ENCODE peak calls at places on chromosomes 6 and 20, in seven cellular contexts. O is effector memory CD8-positive, alpha-beta T cell; S is stimulated activated CD8-positive, alpha-beta memory T cell treated with anti-CD3 and anti-CD28 coated beads, Interleukin-7, amount 100 ng/mL, for 48 hours; F is ELR; Y is nucleus accumbens; G is cardiac septum; X is memory B cell. K is an unnamed sample.

GRCh38 chr6:98932424-98932823 is 15.3 kb downstream of the FBXL4 start:
- DNase-seq in O (no peak), S (no peak), F (no peak), Y (no peak), G (no peak), X (no peak), K (no peak)

GRCh38 chr20:14235355-14235754 is 102.1 kb downstream of the FLRT3 start:
- DNase-seq in O (no peak), S (no peak), F (peak), Y (no peak), G (no peak), X (no peak), K (no peak)

GRCh38 chr20:9392892-9393857 is 121.2 kb upstream of the LAMP5 start:
- DNase-seq in O (no peak), S (no peak), F (peak), Y (no peak), G (no peak), X (no peak), K (peak)

GRCh38 chr6:17986656-17987575 is 519 bp downstream of the KIF13A start:
- DNase-seq in O (peak), S (no peak), F (peak), Y (peak), G (peak), X (peak), K (peak)

GRCh38 chr20:36827541-36828279 is 48.2 kb upstream of the TLDC2 start:
- DNase-seq in O (no peak), S (no peak), F (no peak), Y (no peak), G (no peak), X (no peak), K (no peak)

GRCh38 chr6:118387921-118388701 is 160.0 kb upstream of the PLN start:
- DNase-seq in O (no peak), S (no peak), F (peak), Y (no peak), G (no peak), X (no peak), K (no peak)

GRCh38 chr6:164795091-164795490 is 514.3 kb downstream of the C6orf118 start:
- DNase-seq in O (no peak), S (no peak), F (no peak), Y (no peak), G (no peak), X (no peak), K (no peak)

GRCh38 chr6:151067684-151068596 is 171.8 kb upstream of the AKAP12 start:
- DNase-seq in O (no peak), S (no peak), F (peak), Y (peak), G (no peak), X (no peak), K (peak)

GRCh38 chr6:90578894-90579549 is 7.8 kb downstream of the MAP3K7 start:
- DNase-seq in O (no peak), S (no peak), F (no peak), Y (no peak), G (no peak), X (no peak), K (no peak)

GRCh38 chr20:63929071-63929470 is 27.1 kb downstream of the UCKL1 start:
- DNase-seq in O (no peak), S (no peak), F (no peak), Y (no peak), G (no peak), X (no peak), K (no peak)

GRCh38 chr6:107115695-107116327 is 496 bp upstream of the BEND3 start:
- DNase-seq in O (peak), S (no peak), F (peak), Y (no peak), G (peak), X (peak), K (no peak)

GRCh38 chr6:28335040-28335563 is 846 bp downstream of the ZSCAN31 start:
- DNase-seq in O (no peak), S (no peak), F (no peak), Y (no peak), G (no peak), X (no peak), K (no peak)

GRCh38 chr6:54876365-54876764 is 29.8 kb downstream of the FAM83B start:
- DNase-seq in O (no peak), S (no peak), F (no peak), Y (no peak), G (no peak), X (no peak), K (no peak)

GRCh38 chr6:109669811-109670210 is 21.2 kb downstream of the AK9 start:
- DNase-seq in O (no peak), S (no peak), F (no peak), Y (no peak), G (no peak), X (no peak), K (no peak)

GRCh38 chr20:47610247-47610944 is 108.7 kb downstream of the NCOA3 start:
- DNase-seq in O (peak), S (peak), F (peak), Y (no peak), G (no peak), X (no peak), K (peak)

GRCh38 chr6:116840091-116840490 is 11.2 kb upstream of the GPRC6A start:
- DNase-seq in O (no peak), S (no peak), F (peak), Y (no peak), G (no peak), X (no peak), K (no peak)

GRCh38 chr6:144912474-144912873 is 627.3 kb downstream of the UTRN start:
- DNase-seq in O (no peak), S (no peak), F (peak), Y (no peak), G (no peak), X (no peak), K (no peak)

GRCh38 chr20:23928788-23929187 is 49.2 kb upstream of the CST5 start:
- DNase-seq in O (peak), S (peak), F (no peak), Y (no peak), G (no peak), X (no peak), K (no peak)